ENCODE peak calls at places on chromosome 4, in nine cellular contexts. I is MM.1S, L is neural progenitor cell, G is GM23248, R is HCT116, V is hepatocyte, K is PC-3, Z is GM23338, Q is SK-N-SH. X is an unnamed sample.

GRCh38 chr4:48939785-48940184 is 33.2 kb upstream of the OCIAD2 start:
- DNase-seq in I (no peak), L (no peak), G (peak; percentile 83), R (no peak), V (peak; percentile 30), K (peak; percentile 92), Z (no peak), Q (no peak), X (no peak)

GRCh38 chr4:2193321-2193720 is 48.6 kb downstream of the HAUS3 start:
- DNase-seq in I (no peak), L (no peak), G (no peak), R (no peak), V (peak; percentile 49), K (no peak), Z (no peak), Q (no peak), X (no peak)

GRCh38 chr4:336099-336892 is 1.3 kb upstream of the ZNF141 start:
- DNase-seq in I (no peak), L (peak; percentile 21), G (peak; percentile 58), R (no peak), V (peak; percentile 38), K (no peak), Z (peak; percentile 46), Q (peak; percentile 78), X (no peak)

GRCh38 chr4:176841730-176842129 is 49.0 kb upstream of the VEGFC start:
- DNase-seq in I (no peak), L (no peak), G (peak; percentile 74), R (no peak), V (no peak), K (peak; percentile 84), Z (no peak), Q (no peak), X (no peak)

GRCh38 chr4:76376534-76376933 is 44.4 kb downstream of the CCDC158 start:
- DNase-seq in I (no peak), L (no peak), G (no peak), R (no peak), V (peak; percentile 17), K (no peak), Z (no peak), Q (no peak), X (no peak)

GRCh38 chr4:15659768-15660394 is 4.7 kb upstream of the FBXL5 start:
- DNase-seq in I (no peak), L (no peak), G (peak; percentile 86), R (no peak), V (peak; percentile 32), K (no peak), Z (no peak), Q (no peak), X (no peak)

GRCh38 chr4:2797545-2798305 is 4.8 kb downstream of the SH3BP2 start:
- DNase-seq in I (no peak), L (peak; percentile 1), G (no peak), R (no peak), V (no peak), K (no peak), Z (no peak), Q (peak; percentile 79), X (no peak)

GRCh38 chr4:2792711-2793577 is at the start of gene SH3BP2:
- DNase-seq in I (peak; percentile 67), L (peak; percentile 88), G (peak; percentile 88), R (peak; percentile 40), V (peak; percentile 88), K (peak; percentile 59), Z (peak; percentile 90), Q (peak; percentile 96), X (peak; percentile 48)

GRCh38 chr4:137299281-137299680 is 233.0 kb downstream of the PCDH18 start:
- DNase-seq in I (no peak), L (peak; percentile 50), G (no peak), R (no peak), V (no peak), K (no peak), Z (no peak), Q (no peak), X (no peak)

GRCh38 chr4:119184128-119184527 is 28.4 kb upstream of the USP53 start:
- DNase-seq in I (no peak), L (no peak), G (no peak), R (no peak), V (no peak), K (no peak), Z (no peak), Q (no peak), X (no peak)

GRCh38 chr4:126364290-126364978 is 1049.7 kb downstream of the FAT4 start:
- DNase-seq in I (no peak), L (no peak), G (peak; percentile 10), R (no peak), V (no peak), K (no peak), Z (no peak), Q (no peak), X (no peak)

GRCh38 chr4:103786014-103786413 is 66.2 kb upstream of the TACR3 start:
- DNase-seq in I (peak; percentile 81), L (peak; percentile 74), G (peak; percentile 69), R (peak; percentile 56), V (peak; percentile 70), K (peak; percentile 63), Z (peak; percentile 91), Q (peak; percentile 16), X (peak; percentile 59)

GRCh38 chr4:10173039-10173753 is 56.6 kb upstream of the WDR1 start:
- DNase-seq in I (no peak), L (no peak), G (peak; percentile 89), R (no peak), V (peak; percentile 26), K (no peak), Z (no peak), Q (no peak), X (no peak)

GRCh38 chr4:61886180-61886579 is 686.1 kb downstream of the ADGRL3 start:
- DNase-seq in I (no peak), L (no peak), G (no peak), R (no peak), V (peak; percentile 23), K (no peak), Z (no peak), Q (no peak), X (no peak)

GRCh38 chr4:123443401-123444297 is 47.1 kb downstream of the SPRY1 start:
- DNase-seq in I (no peak), L (peak; percentile 57), G (no peak), R (no peak), V (no peak), K (no peak), Z (peak; percentile 32), Q (peak; percentile 20), X (peak; percentile 71)

GRCh38 chr4:13527192-13527982 is 16.9 kb downstream of the NKX3-2 start:
- DNase-seq in I (no peak), L (no peak), G (no peak), R (no peak), V (no peak), K (no peak), Z (no peak), Q (peak; percentile 32), X (no peak)

GRCh38 chr4:78775278-78776030 is 696 bp upstream of the BMP2K start:
- DNase-seq in I (peak; percentile 85), L (peak; percentile 89), G (peak; percentile 88), R (peak; percentile 46), V (peak; percentile 93), K (peak; percentile 65), Z (peak; percentile 88), Q (peak; percentile 94), X (peak; percentile 89)

GRCh38 chr4:132227349-132228165 is 921.5 kb upstream of the PCDH10 start:
- DNase-seq in I (no peak), L (peak; percentile 88), G (peak; percentile 51), R (peak; percentile 51), V (peak; percentile 90), K (peak; percentile 76), Z (peak; percentile 80), Q (peak; percentile 7), X (no peak)

GRCh38 chr4:162727232-162727631 is 439.5 kb downstream of the NAF1 start:
- DNase-seq in I (no peak), L (no peak), G (no peak), R (peak; percentile 6), V (peak; percentile 7), K (peak; percentile 1), Z (peak; percentile 6), Q (no peak), X (no peak)

GRCh38 chr4:99235955-99236354 is 16.9 kb upstream of the ADH6 start:
- DNase-seq in I (no peak), L (no peak), G (no peak), R (no peak), V (no peak), K (no peak), Z (no peak), Q (no peak), X (no peak)

GRCh38 chr4:177761692-177762091 is 319.5 kb upstream of the AGA start:
- DNase-seq in I (no peak), L (no peak), G (no peak), R (no peak), V (no peak), K (no peak), Z (no peak), Q (no peak), X (no peak)

GRCh38 chr4:88623097-88623496 is 30.8 kb downstream of the HERC3 start:
- DNase-seq in I (no peak), L (no peak), G (peak; percentile 99), R (no peak), V (peak; percentile 19), K (peak; percentile 95), Z (no peak), Q (no peak), X (no peak)
- TF ChIP-seq EZH2phosphoT487 in I (no peak), L (no peak), G (peak; percentile 50), R (no peak), V (no peak), K (no peak), Z (no peak), Q (no peak), X (no peak)

GRCh38 chr4:112953295-112953694 is 96.2 kb upstream of the ANK2 start:
- DNase-seq in I (no peak), L (peak; percentile 56), G (no peak), R (no peak), V (no peak), K (no peak), Z (peak; percentile 16), Q (no peak), X (no peak)
- TF ChIP-seq EZH2phosphoT487 in I (no peak), L (no peak), G (no peak), R (no peak), V (no peak), K (no peak), Z (no peak), Q (no peak), X (no peak)

GRCh38 chr4:85370400-85371032 is 104.4 kb upstream of the ARHGAP24 start:
- DNase-seq in I (peak; percentile 34), L (peak; percentile 67), G (peak; percentile 60), R (peak; percentile 21), V (peak; percentile 58), K (peak; percentile 49), Z (peak; percentile 69), Q (peak; percentile 5), X (peak; percentile 64)
- TF ChIP-seq EZH2phosphoT487 in I (no peak), L (no peak), G (no peak), R (no peak), V (no peak), K (no peak), Z (no peak), Q (no peak), X (no peak)

DNA sequence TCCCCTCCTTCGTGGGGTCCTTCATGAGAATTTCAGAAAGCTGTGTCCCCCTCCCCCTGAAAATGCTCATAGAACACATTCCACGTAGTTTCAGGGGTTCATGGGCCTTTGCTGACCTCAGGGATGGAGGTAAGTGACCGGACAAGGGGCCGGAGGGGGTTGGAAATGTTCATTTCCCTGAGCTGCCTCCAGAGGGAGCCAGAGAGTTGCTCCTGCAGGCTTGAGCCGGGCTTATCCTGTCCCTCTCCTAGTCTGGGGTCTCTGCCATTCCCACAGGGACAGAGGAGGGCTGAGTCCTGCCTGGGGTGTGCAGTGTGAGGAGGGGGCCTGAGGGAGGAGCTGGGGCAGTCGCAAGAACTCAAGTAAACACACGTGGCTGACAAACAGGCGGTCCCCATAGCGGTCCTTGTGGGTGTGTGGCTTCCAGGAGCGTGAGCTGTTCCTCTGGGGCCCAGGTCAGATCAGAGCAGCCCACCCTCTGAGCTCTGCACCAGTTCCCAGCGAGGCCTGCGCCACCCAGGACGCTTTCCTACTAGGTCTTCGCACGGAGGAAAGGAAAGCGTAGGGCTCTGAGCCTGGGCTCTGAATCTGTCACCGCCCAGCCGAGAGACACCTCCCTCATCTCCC is 62.5 kb downstream of the WFS1 start:
- DNase-seq in I (peak; percentile 35), L (peak; percentile 67), G (peak; percentile 42), R (no peak), V (no peak), K (peak; percentile 62), Z (peak; percentile 66), Q (peak; percentile 84), X (peak; percentile 18)
- TF ChIP-seq EZH2phosphoT487 in I (no peak), L (no peak), G (no peak), R (no peak), V (no peak), K (no peak), Z (no peak), Q (no peak), X (no peak)

X was measured in OCI-LY7.